ENCODE peak calls at places on chromosomes 13 and 19, in six cellular contexts. J is BE2C, M is endothelial cell of umbilical vein, S is pancreas, L is esophagus squamous epithelium, Z is hepatocyte. K is an unnamed sample. For H3K4me1, the result is how much of the 10 kb centered on the place peaks cover.

GRCh38 chr19:5172859-5173577 is 167.6 kb downstream of the PTPRS start:
- DNase-seq in J (no peak), M (peak), S (no peak), L (no peak), Z (peak), K (peak)

GRCh38 chr19:44908836-44909201 is 3.2 kb downstream of the APOE start:
- DNase-seq in J (no peak), M (no peak), S (no peak), L (no peak), Z (no peak), K (no peak)

GRCh38 chr13:61944329-61944929 is 528.8 kb upstream of the PCDH20 start:
- DNase-seq in J (no peak), M (no peak), S (no peak), L (no peak), Z (no peak), K (no peak)

GRCh38 chr19:3109491-3109890 is 15.3 kb downstream of the GNA11 start:
- DNase-seq in J (peak), M (no peak), S (no peak), L (no peak), Z (no peak), K (no peak)

GRCh38 chr19:18041054-18041453 is 33.1 kb downstream of the ARRDC2 start:
- DNase-seq in J (no peak), M (no peak), S (no peak), L (no peak), Z (no peak), K (no peak)

GRCh38 chr13:22173605-22174004 is 502.7 kb downstream of the FGF9 start:
- DNase-seq in J (no peak), M (no peak), S (no peak), L (no peak), Z (no peak), K (no peak)

GRCh38 chr13:100588350-100589177 is at the start of gene GGACT:
- DNase-seq in J (peak), M (peak), S (peak), L (no peak), Z (peak), K (peak)

GRCh38 chr19:51921949-51922348 is 5.3 kb upstream of the ZNF613 start:
- DNase-seq in J (no peak), M (no peak), S (no peak), L (no peak), Z (no peak), K (no peak)

GRCh38 chr13:52103386-52103785 is 25.5 kb downstream of the NEK5 start:
- DNase-seq in J (no peak), M (no peak), S (no peak), L (no peak), Z (no peak), K (no peak)

GRCh38 chr13:94495806-94496205 is 16.3 kb upstream of the DCT start:
- DNase-seq in J (no peak), M (no peak), S (no peak), L (no peak), Z (no peak), K (no peak)

GRCh38 chr19:42175952-42176648 is 41.4 kb downstream of the DEDD2 start:
- DNase-seq in J (peak), M (peak), S (no peak), L (no peak), Z (peak), K (no peak)

GRCh38 chr13:42970824-42971669 is 21.0 kb downstream of the EPSTI1 start:
- DNase-seq in J (peak), M (peak), S (no peak), L (no peak), Z (peak), K (peak)

GRCh38 chr13:48891586-48891985 is 84.1 kb upstream of the FNDC3A start:
- DNase-seq in J (peak), M (peak), S (no peak), L (no peak), Z (peak), K (peak)

GRCh38 chr19:17405250-17406038 is at the start of gene BST2:
- DNase-seq in J (peak), M (peak), S (no peak), L (no peak), Z (peak), K (peak)

GRCh38 chr19:35992902-35993765 is 1.9 kb upstream of the SDHAF1 start:
- DNase-seq in J (no peak), M (no peak), S (no peak), L (no peak), Z (no peak), K (no peak)

GRCh38 chr19:3104708-3104983 is 10.5 kb downstream of the GNA11 start:
- DNase-seq in J (no peak), M (no peak), S (no peak), L (no peak), Z (no peak), K (no peak)

GRCh38 chr19:38838208-38838985 is 6.8 kb upstream of the ECH1 start:
- DNase-seq in J (peak), M (no peak), S (no peak), L (no peak), Z (peak), K (no peak)

DNA sequence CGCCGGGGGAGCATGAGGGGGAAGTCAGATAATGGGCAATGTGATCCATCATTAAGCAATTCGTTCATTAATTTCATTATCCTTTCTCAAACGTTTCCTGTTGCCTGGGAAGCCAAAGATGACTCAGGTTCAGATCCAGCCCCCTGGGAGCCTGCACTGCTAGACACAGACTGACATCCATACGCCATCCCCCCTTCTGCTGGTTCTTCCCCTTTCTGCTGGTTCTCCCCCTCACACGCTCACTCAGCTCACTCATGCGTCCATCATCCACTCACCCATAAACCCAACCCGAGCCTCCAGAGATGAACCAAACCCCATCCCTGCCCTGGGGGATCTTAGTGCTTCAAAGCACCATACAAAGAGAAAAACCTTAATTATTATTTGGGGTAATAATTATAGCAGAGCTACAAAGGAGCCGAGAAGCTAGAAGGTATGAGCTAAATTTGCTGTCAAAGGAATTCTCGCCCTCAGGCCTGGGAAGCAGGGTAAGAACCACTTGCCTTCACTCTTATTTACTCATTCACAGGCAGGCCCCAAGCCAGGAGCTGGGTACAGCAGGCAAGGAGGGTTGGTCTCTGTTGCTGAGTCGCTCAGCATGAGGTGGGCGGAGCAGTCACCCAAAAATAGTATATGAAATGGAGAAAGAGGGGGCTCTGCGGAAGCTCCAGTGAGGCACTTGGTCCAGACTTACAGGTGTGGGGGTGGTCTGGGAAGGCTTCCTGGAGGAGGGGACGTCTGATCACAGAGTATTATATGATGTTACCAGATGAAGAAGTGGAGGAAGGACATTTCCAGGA is 7.0 kb upstream of the ZNF444 start:
- DNase-seq in J (peak), M (no peak), S (no peak), L (no peak), Z (no peak), K (no peak)
- H3K4me1 ChIP-seq in J (under half), M (under half), S (under half), L (under half), Z (under half), K (under half)

DNA sequence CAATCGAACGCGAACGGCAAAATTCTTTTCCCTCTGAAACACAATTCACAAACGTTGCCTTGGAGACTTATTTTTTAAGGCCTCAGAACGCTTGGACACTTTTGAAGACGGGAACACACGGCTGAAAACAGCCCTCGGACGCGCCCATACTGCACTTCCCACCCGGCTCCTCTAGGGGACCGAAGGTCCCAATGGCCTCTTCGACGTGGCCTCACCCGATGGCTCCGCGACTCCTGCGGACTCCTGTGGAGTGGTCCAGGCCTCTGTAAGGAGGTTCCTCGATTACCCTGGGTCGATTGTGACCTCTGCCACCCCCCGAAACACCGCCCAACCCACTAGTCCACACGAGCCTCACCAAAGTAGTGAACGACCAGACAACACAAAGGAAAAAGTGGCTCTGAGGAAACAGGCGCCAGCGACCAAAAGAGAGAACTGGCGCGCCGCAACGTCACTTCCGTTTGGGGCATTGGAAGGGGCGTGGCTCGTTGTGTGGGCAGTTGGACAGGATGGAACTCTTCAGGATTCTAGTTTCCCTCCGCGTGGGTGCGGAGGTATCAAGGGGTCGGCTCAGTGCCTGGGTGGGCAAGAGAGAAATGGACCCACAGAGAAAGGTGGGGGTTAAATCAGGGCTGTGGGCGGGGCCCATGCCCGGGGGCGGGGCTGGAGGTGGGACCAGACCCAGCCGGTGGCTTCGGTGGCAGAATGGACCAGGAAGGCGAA is at the start of gene ZNF560:
- DNase-seq in J (peak), M (no peak), S (no peak), L (no peak), Z (no peak), K (no peak)
- TF ChIP-seq CTCF in J (peak), M (no peak), S (no peak), L (no peak), Z (no peak), K (no peak)

GRCh38 chr19:58170860-58171259 is 12.0 kb upstream of the ZNF274 start:
- DNase-seq in J (no peak), M (no peak), S (no peak), L (no peak), Z (no peak), K (no peak)
- H3K4me1 ChIP-seq in J (under half), M (under half), S (under half), L (under half), Z (under half), K (under half)

GRCh38 chr19:14073925-14074838 is 1.6 kb downstream of the MISP3 start:
- DNase-seq in J (no peak), M (peak), S (peak), L (no peak), Z (peak), K (peak)
- TF ChIP-seq CTCF in J (no peak), M (no peak), S (no peak), L (no peak), Z (no peak), K (no peak)

DNA sequence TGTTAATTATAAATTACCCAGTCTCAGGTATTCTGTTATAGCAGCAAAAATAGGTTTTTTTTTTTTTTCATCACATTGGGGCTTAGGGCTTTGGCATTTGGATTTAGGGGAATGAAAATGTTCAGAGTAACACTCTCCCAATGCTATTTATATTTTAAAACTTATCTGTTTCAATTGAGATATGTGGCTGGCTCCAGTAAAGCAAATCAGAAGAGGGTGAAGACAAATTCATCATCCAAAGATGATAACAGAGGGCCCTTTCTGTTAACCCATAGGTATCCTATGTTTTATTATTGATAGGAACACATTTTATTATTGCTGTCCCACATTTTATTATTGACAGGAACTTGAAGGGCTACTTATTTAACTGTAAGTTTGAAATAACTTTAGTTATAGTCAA is 20.5 kb upstream of the TNFRSF19 start:
- DNase-seq in J (no peak), M (no peak), S (no peak), L (no peak), Z (no peak), K (no peak)
- H3K4me1 ChIP-seq in J (under half), M (under half), S (under half), L (under half), Z (under half), K (under half)

GRCh38 chr19:15836595-15837398 is 21.3 kb upstream of the OR10H1 start:
- DNase-seq in J (peak), M (peak), S (peak), L (peak), Z (no peak), K (peak)

GRCh38 chr19:15843186-15843585 is 27.7 kb upstream of the OR10H1 start:
- DNase-seq in J (no peak), M (no peak), S (no peak), L (no peak), Z (no peak), K (no peak)

GRCh38 chr19:15840833-15841232 is 25.4 kb upstream of the OR10H1 start:
- DNase-seq in J (no peak), M (no peak), S (no peak), L (no peak), Z (no peak), K (no peak)

GRCh38 chr19:15846923-15847322 is 31.5 kb upstream of the OR10H1 start:
- DNase-seq in J (no peak), M (no peak), S (no peak), L (no peak), Z (no peak), K (no peak)

DNA sequence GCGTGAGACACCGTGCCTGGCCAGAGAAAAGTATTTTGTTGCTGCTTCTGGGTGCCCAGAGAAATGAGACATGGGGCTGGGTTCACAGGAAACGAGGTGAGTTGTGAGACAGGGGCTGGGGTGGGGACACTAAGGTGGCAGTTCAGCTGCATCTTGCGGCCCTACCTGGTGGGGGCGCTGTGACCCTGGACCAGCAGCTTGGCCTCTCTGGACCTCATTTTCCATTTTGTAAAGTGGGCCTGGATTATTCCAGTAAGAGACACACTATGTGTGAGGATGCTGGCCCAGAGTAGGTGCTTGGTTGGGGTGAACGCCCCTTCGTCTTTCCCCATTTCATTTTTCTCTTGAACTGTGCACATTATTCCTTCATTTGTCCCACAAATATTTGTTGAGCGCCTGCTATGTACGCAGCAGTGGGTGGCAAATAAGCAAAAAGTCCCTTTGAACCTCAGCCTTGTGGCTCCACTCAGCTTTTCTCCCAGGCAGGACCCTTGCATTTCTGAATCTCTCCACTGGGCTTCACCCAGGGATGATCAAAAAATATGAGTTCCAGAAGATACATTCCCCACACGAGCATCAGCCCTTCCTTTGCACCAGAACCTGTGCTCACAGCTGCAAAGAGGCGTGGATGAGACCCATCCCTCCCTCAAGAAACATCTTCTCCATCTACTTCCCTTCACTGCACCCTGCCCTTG is 26.6 kb upstream of the OR10H1 start:
- DNase-seq in J (no peak), M (no peak), S (no peak), L (no peak), Z (no peak), K (no peak)
- TF ChIP-seq CTCF in J (peak), M (no peak), S (no peak), L (no peak), Z (no peak), K (no peak)

GRCh38 chr19:19063183-19064097 is at the start of gene SLC25A42:
- DNase-seq in J (peak), M (peak), S (peak), L (peak), Z (peak), K (peak)
- H3K4me1 ChIP-seq in J (under half), M (under half), S (under half), L (under half), Z (under half), K (under half)

DNA sequence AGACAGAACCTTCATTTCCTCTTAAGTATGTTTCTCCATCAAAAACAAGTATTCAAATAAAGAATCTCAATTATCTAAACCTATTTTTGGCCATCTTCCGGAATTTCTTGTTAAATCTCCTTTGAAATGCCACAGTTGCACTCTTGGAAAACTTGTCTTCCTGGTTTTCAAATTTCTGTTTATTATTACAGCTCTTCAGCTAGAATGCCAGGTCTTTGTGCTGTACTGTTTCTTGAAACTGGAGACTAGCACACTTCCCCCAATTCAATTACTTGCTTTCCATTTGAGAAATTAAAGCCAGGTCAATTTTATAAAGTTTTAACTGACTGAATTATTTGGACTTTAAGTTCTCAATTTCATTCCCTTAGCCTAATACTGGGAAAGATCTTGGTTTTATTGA is 10.2 kb downstream of the KCNRG start:
- DNase-seq in J (no peak), M (peak), S (no peak), L (no peak), Z (no peak), K (no peak)
- TF ChIP-seq CTCF in J (no peak), M (no peak), S (no peak), L (no peak), Z (no peak), K (no peak)